ENCODE peak calls at places on chromosomes 1 and 21, in ten cellular contexts. K is amniotic stem cell; B is AG20443; A is choroid plexus epithelial cell; D is RWPE1; J is activated CD4-positive, alpha-beta T cell treated with anti-CD3 and anti-CD28 coated beads, Interleukin-2, amount 10 ng/mL, durations not matched to agents 7 days and 5 days; Q is gastrocnemius medialis; P is naive thymus-derived CD8-positive, alpha-beta T cell; V is ELF-1; L is CD8-positive, alpha-beta T cell. O is an unnamed sample.

GRCh38 chr1:8736927-8737326 is 80.5 kb downstream of the RERE start:
- DNase-seq in K (no peak), B (no peak), A (no peak), D (no peak), J (no peak), Q (no peak), P (no peak), V (no peak), L (no peak), O (no peak)

GRCh38 chr1:229130028-229130668 is 140.8 kb upstream of the RAB4A start:
- DNase-seq in K (no peak), B (no peak), A (no peak), D (no peak), J (peak), Q (peak), P (peak), V (no peak), L (peak), O (no peak)

GRCh38 chr1:117268926-117269378 is 58.2 kb upstream of the VTCN1 start:
- DNase-seq in K (no peak), B (no peak), A (peak), D (no peak), J (no peak), Q (no peak), P (no peak), V (peak), L (no peak), O (no peak)

GRCh38 chr21:29299906-29300546 is 1.3 kb downstream of the BACH1 start:
- DNase-seq in K (peak), B (peak), A (peak), D (peak), J (peak), Q (peak), P (peak), V (peak), L (peak), O (peak)

GRCh38 chr1:226870323-226871046 is at the start of gene PSEN2:
- DNase-seq in K (peak), B (peak), A (peak), D (peak), J (peak), Q (peak), P (peak), V (peak), L (peak), O (peak)

GRCh38 chr1:94501925-94502324 is 39.6 kb downstream of the F3 start:
- DNase-seq in K (no peak), B (no peak), A (no peak), D (no peak), J (no peak), Q (no peak), P (no peak), V (no peak), L (no peak), O (no peak)

GRCh38 chr1:34770891-34771508 is 10.0 kb upstream of the GJB3 start:
- DNase-seq in K (no peak), B (no peak), A (no peak), D (no peak), J (no peak), Q (no peak), P (no peak), V (no peak), L (no peak), O (no peak)

GRCh38 chr1:193406901-193407300 is 220.5 kb upstream of the B3GALT2 start:
- DNase-seq in K (peak), B (peak), A (peak), D (peak), J (peak), Q (no peak), P (no peak), V (no peak), L (no peak), O (no peak)

GRCh38 chr21:17538576-17538975 is 25.7 kb downstream of the CXADR start:
- DNase-seq in K (no peak), B (no peak), A (no peak), D (no peak), J (no peak), Q (no peak), P (no peak), V (no peak), L (no peak), O (no peak)

GRCh38 chr1:154831470-154831869 is 38.6 kb downstream of the KCNN3 start:
- DNase-seq in K (no peak), B (no peak), A (peak), D (no peak), J (no peak), Q (no peak), P (no peak), V (no peak), L (no peak), O (no peak)

GRCh38 chr1:17601643-17602382 is 62.3 kb downstream of the ARHGEF10L start:
- DNase-seq in K (no peak), B (no peak), A (no peak), D (no peak), J (no peak), Q (no peak), P (no peak), V (peak), L (no peak), O (no peak)

GRCh38 chr1:97739596-97740103 is 181.2 kb downstream of the DPYD start:
- DNase-seq in K (no peak), B (no peak), A (peak), D (no peak), J (no peak), Q (no peak), P (no peak), V (no peak), L (no peak), O (no peak)

GRCh38 chr1:152654110-152654509 is 9.1 kb upstream of the LCE2D start:
- DNase-seq in K (no peak), B (peak), A (peak), D (peak), J (peak), Q (no peak), P (peak), V (peak), L (no peak), O (no peak)

GRCh38 chr1:28208818-28209441 is 23.9 kb downstream of the DNAJC8 start:
- DNase-seq in K (peak), B (peak), A (peak), D (peak), J (peak), Q (no peak), P (peak), V (peak), L (peak), O (peak)

GRCh38 chr21:37384416-37384815 is 17.8 kb downstream of the DYRK1A start:
- DNase-seq in K (no peak), B (no peak), A (no peak), D (no peak), J (no peak), Q (no peak), P (no peak), V (no peak), L (no peak), O (no peak)

GRCh38 chr1:98704474-98704873 is 43.0 kb downstream of the SNX7 start:
- DNase-seq in K (no peak), B (no peak), A (peak), D (no peak), J (no peak), Q (no peak), P (no peak), V (peak), L (no peak), O (peak)

O was measured in psoas muscle.